ENCODE peak calls at places on chromosomes 4 and X, in five cellular contexts. One of them, this sample, is unnamed. For H3K4me1, the result is how much of the 10 kb centered on the place peaks cover.

GRCh38 chrX:12992544-12993118 is 17.7 kb downstream of the TMSB4X start:
- DNase-seq in left lung: no peak
- DNase-seq in colonic mucosa: no peak
- DNase-seq in hepatocyte: no peak
- DNase-seq in suprapubic skin: no peak
- DNase-seq in this sample: no peak

GRCh38 chr4:155288999-155289398 is 80.6 kb downstream of the NPY2R start:
- DNase-seq in left lung: no peak
- DNase-seq in colonic mucosa: no peak
- DNase-seq in hepatocyte: no peak
- DNase-seq in suprapubic skin: no peak
- DNase-seq in this sample: no peak

GRCh38 chrX:131778269-131779218 is 234.7 kb downstream of the OR13H1 start:
- DNase-seq in left lung: no peak
- DNase-seq in colonic mucosa: peak
- DNase-seq in hepatocyte: no peak
- DNase-seq in suprapubic skin: peak
- DNase-seq in this sample: no peak

GRCh38 chr4:68256284-68256683 is 10.8 kb upstream of the TMPRSS11B start:
- DNase-seq in left lung: no peak
- DNase-seq in colonic mucosa: no peak
- DNase-seq in hepatocyte: no peak
- DNase-seq in suprapubic skin: no peak
- DNase-seq in this sample: no peak

GRCh38 chrX:2311483-2311882 is 189.3 kb downstream of the DHRSX start:
- DNase-seq in left lung: no peak
- DNase-seq in colonic mucosa: no peak
- DNase-seq in hepatocyte: peak
- DNase-seq in suprapubic skin: no peak
- DNase-seq in this sample: no peak

GRCh38 chr4:43048570-43048969 is 156.1 kb downstream of the GRXCR1 start:
- DNase-seq in left lung: no peak
- DNase-seq in colonic mucosa: no peak
- DNase-seq in hepatocyte: no peak
- DNase-seq in suprapubic skin: no peak
- DNase-seq in this sample: no peak

GRCh38 chr4:10256203-10256602 is 139.6 kb upstream of the WDR1 start:
- DNase-seq in left lung: no peak
- DNase-seq in colonic mucosa: no peak
- DNase-seq in hepatocyte: no peak
- DNase-seq in suprapubic skin: no peak
- DNase-seq in this sample: no peak

GRCh38 chr4:26787461-26788340 is 72.9 kb upstream of the STIM2 start:
- DNase-seq in left lung: peak
- DNase-seq in colonic mucosa: peak
- DNase-seq in hepatocyte: peak
- DNase-seq in suprapubic skin: no peak
- DNase-seq in this sample: no peak

GRCh38 chr4:185838514-185839203 is 26.7 kb upstream of the SORBS2 start:
- DNase-seq in left lung: no peak
- DNase-seq in colonic mucosa: no peak
- DNase-seq in hepatocyte: no peak
- DNase-seq in suprapubic skin: no peak
- DNase-seq in this sample: no peak

GRCh38 chr4:185836268-185837084 is 24.5 kb upstream of the SORBS2 start:
- DNase-seq in left lung: no peak
- DNase-seq in colonic mucosa: no peak
- DNase-seq in hepatocyte: no peak
- DNase-seq in suprapubic skin: no peak
- DNase-seq in this sample: no peak

GRCh38 chr4:185839204-185839712 is 27.3 kb upstream of the SORBS2 start:
- DNase-seq in left lung: no peak
- DNase-seq in colonic mucosa: peak
- DNase-seq in hepatocyte: peak
- DNase-seq in suprapubic skin: no peak
- DNase-seq in this sample: peak

GRCh38 chr4:185837415-185838103 is 25.6 kb upstream of the SORBS2 start:
- DNase-seq in left lung: no peak
- DNase-seq in colonic mucosa: no peak
- DNase-seq in hepatocyte: no peak
- DNase-seq in suprapubic skin: no peak
- DNase-seq in this sample: no peak

GRCh38 chr4:185838104-185838452 is 26.1 kb upstream of the SORBS2 start:
- DNase-seq in left lung: peak
- DNase-seq in colonic mucosa: no peak
- DNase-seq in hepatocyte: no peak
- DNase-seq in suprapubic skin: no peak
- DNase-seq in this sample: no peak
- H3K4me1 ChIP-seq in left lung: under half
- H3K4me1 ChIP-seq in colonic mucosa: under half
- H3K4me1 ChIP-seq in hepatocyte: half or more
- H3K4me1 ChIP-seq in suprapubic skin: under half
- H3K4me1 ChIP-seq in this sample: under half

GRCh38 chr4:2291705-2292651 is 30.1 kb upstream of the MXD4 start:
- DNase-seq in left lung: peak
- DNase-seq in colonic mucosa: no peak
- DNase-seq in hepatocyte: peak
- DNase-seq in suprapubic skin: peak
- DNase-seq in this sample: no peak
- H3K4me1 ChIP-seq in left lung: under half
- H3K4me1 ChIP-seq in colonic mucosa: under half
- H3K4me1 ChIP-seq in hepatocyte: under half
- H3K4me1 ChIP-seq in suprapubic skin: under half
- H3K4me1 ChIP-seq in this sample: under half

GRCh38 chrX:110317820-110318663 is at the start of gene AMMECR1:
- DNase-seq in left lung: peak
- DNase-seq in colonic mucosa: peak
- DNase-seq in hepatocyte: peak
- DNase-seq in suprapubic skin: peak
- DNase-seq in this sample: peak
- H3K4me1 ChIP-seq in left lung: under half
- H3K4me1 ChIP-seq in colonic mucosa: under half
- H3K4me1 ChIP-seq in hepatocyte: under half
- H3K4me1 ChIP-seq in suprapubic skin: under half
- H3K4me1 ChIP-seq in this sample: under half

GRCh38 chr4:73682508-73682907 is 57.9 kb upstream of the CXCL8 start:
- DNase-seq in left lung: no peak
- DNase-seq in colonic mucosa: no peak
- DNase-seq in hepatocyte: no peak
- DNase-seq in suprapubic skin: no peak
- DNase-seq in this sample: no peak

GRCh38 chr4:73683033-73683432 is 57.3 kb upstream of the CXCL8 start:
- DNase-seq in left lung: no peak
- DNase-seq in colonic mucosa: no peak
- DNase-seq in hepatocyte: no peak
- DNase-seq in suprapubic skin: no peak
- DNase-seq in this sample: no peak

GRCh38 chr4:73679836-73680235 is 59.6 kb upstream of the RASSF6 start:
- DNase-seq in left lung: no peak
- DNase-seq in colonic mucosa: no peak
- DNase-seq in hepatocyte: no peak
- DNase-seq in suprapubic skin: no peak
- DNase-seq in this sample: no peak

GRCh38 chr4:73687414-73687813 is 53.0 kb upstream of the CXCL8 start:
- DNase-seq in left lung: no peak
- DNase-seq in colonic mucosa: no peak
- DNase-seq in hepatocyte: no peak
- DNase-seq in suprapubic skin: no peak
- DNase-seq in this sample: no peak

DNA sequence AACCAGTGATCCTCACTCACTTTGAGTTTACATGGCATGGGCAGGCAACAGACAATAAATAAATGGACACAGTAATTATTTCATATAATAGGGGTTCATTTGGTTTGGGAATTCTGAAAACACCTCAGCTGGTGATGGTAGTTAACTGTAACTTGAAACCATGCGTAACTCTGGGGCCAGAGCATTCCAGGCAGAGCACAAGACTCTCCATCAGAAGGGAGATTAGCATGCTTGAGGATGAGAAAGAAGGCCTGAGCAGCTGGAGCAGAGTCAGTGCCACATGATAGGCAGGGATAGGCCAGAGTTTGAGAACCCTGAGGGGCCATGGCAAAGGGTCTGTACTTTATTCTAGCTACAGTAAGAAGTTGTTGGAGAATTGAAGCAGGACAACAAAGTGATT is 56.3 kb upstream of the CXCL8 start:
- DNase-seq in left lung: no peak
- DNase-seq in colonic mucosa: no peak
- DNase-seq in hepatocyte: no peak
- DNase-seq in suprapubic skin: no peak
- DNase-seq in this sample: no peak
- H3K4me1 ChIP-seq in left lung: under half
- H3K4me1 ChIP-seq in colonic mucosa: under half
- H3K4me1 ChIP-seq in hepatocyte: under half
- H3K4me1 ChIP-seq in suprapubic skin: under half
- H3K4me1 ChIP-seq in this sample: under half

GRCh38 chrX:154432210-154432609 is 3.7 kb downstream of the ATP6AP1 start:
- DNase-seq in left lung: no peak
- DNase-seq in colonic mucosa: no peak
- DNase-seq in hepatocyte: no peak
- DNase-seq in suprapubic skin: no peak
- DNase-seq in this sample: no peak
- H3K4me1 ChIP-seq in left lung: under half
- H3K4me1 ChIP-seq in colonic mucosa: under half
- H3K4me1 ChIP-seq in hepatocyte: under half
- H3K4me1 ChIP-seq in suprapubic skin: under half
- H3K4me1 ChIP-seq in this sample: under half

DNA sequence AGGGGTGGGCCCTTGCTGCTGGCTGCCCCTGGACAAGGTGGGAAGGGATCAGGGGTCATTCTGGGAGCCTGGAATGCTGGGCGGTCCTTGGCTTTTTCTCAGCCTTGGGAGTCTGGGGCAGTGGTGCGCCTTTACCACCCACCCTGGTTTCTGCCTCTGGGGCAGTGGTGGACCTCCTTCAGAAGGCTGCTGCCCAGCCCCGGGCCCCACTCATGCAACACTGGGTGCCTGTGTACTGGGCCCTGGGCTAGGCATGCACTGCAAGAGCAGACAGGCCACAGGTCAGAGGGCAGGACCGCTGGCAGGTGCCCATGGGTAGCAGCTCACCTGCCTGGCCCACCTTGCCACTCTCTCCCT is 4.3 kb downstream of the SH3BP2 start:
- DNase-seq in left lung: peak
- DNase-seq in colonic mucosa: peak
- DNase-seq in hepatocyte: peak
- DNase-seq in suprapubic skin: peak
- DNase-seq in this sample: no peak
- H3K4me1 ChIP-seq in left lung: half or more
- H3K4me1 ChIP-seq in colonic mucosa: half or more
- H3K4me1 ChIP-seq in hepatocyte: half or more
- H3K4me1 ChIP-seq in suprapubic skin: half or more
- H3K4me1 ChIP-seq in this sample: half or more

GRCh38 chr4:173191623-173192041 is 23.0 kb downstream of the GALNT7 start:
- DNase-seq in left lung: no peak
- DNase-seq in colonic mucosa: no peak
- DNase-seq in hepatocyte: peak
- DNase-seq in suprapubic skin: no peak
- DNase-seq in this sample: no peak

GRCh38 chr4:173195708-173196107 is 27.1 kb downstream of the GALNT7 start:
- DNase-seq in left lung: no peak
- DNase-seq in colonic mucosa: no peak
- DNase-seq in hepatocyte: no peak
- DNase-seq in suprapubic skin: no peak
- DNase-seq in this sample: no peak

GRCh38 chr4:173195132-173195531 is 26.5 kb downstream of the GALNT7 start:
- DNase-seq in left lung: no peak
- DNase-seq in colonic mucosa: no peak
- DNase-seq in hepatocyte: no peak
- DNase-seq in suprapubic skin: no peak
- DNase-seq in this sample: no peak

GRCh38 chr4:173194175-173194574 is 25.6 kb downstream of the GALNT7 start:
- DNase-seq in left lung: no peak
- DNase-seq in colonic mucosa: no peak
- DNase-seq in hepatocyte: no peak
- DNase-seq in suprapubic skin: no peak
- DNase-seq in this sample: no peak

DNA sequence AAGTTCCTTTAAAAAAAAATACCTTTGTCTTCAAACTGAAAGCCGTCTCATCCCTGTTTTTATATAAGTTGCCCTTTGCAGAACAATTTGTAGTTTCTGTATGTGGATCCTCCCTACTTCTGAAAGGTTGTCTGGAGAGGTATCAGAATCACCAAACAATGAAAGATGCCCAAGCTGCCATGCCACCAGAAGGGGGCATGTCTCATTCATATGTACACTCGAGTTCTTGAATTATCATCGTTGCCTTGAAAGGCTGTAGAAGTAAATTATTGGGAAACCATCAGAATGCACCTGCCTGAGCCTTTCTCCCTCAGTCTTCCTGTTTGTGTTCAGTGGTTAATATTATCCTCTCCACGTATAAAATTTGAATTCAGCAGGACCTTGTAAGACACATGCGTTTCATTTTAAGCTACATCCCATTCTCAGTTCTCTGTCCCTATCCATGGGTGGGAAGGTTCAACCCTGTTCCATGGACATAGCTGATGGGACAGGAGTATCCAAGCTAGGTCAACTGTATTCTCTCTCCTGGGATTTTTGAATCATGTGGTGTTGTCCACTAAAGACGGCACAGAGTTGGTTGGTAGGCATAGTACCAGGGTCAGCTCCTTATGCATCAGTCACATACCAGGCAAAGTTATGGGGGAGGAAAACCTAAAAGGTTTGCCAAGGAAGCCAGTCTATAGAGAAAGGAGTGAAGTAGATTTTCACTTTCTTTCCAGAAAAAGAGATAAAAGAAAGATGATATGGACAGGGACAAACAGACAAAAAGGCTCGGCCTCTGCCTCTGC is 24.0 kb downstream of the GALNT7 start:
- DNase-seq in left lung: no peak
- DNase-seq in colonic mucosa: no peak
- DNase-seq in hepatocyte: no peak
- DNase-seq in suprapubic skin: no peak
- DNase-seq in this sample: no peak
- H3K4me1 ChIP-seq in left lung: under half
- H3K4me1 ChIP-seq in colonic mucosa: under half
- H3K4me1 ChIP-seq in hepatocyte: under half
- H3K4me1 ChIP-seq in suprapubic skin: under half
- H3K4me1 ChIP-seq in this sample: under half

DNA sequence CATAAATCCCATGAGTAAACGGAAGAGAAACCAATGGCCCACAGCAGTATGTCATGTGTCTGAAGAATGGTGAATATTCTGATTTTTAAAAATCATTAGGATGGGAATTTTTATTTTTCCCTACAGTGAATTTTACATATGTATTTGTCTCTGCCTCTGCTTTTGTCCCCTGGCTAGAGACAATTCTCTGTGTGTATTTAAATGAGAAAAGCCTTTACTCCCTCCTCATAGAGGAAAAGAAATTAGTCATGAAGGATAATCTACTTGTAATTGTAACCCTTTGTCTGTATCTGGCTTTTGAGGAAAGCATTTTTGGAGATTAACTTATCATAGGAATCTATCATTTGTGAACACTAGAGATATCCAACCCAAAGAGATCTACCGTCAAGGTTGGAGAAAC is 152.0 kb downstream of the THOC2 start:
- DNase-seq in left lung: no peak
- DNase-seq in colonic mucosa: no peak
- DNase-seq in hepatocyte: no peak
- DNase-seq in suprapubic skin: no peak
- DNase-seq in this sample: no peak
- H3K4me1 ChIP-seq in left lung: under half
- H3K4me1 ChIP-seq in colonic mucosa: under half
- H3K4me1 ChIP-seq in hepatocyte: under half
- H3K4me1 ChIP-seq in suprapubic skin: under half
- H3K4me1 ChIP-seq in this sample: under half